ENCODE peak calls at places on chromosomes 16 and 17, in five cellular contexts. D is OCI-LY7, T is ovary, Y is transverse colon, P is PC-9. K is an unnamed sample.

GRCh38 chr17:74332017-74332650 is 6.1 kb downstream of the KIF19 start:
- DNase-seq in D (peak), P (no peak), Y (no peak), T (no peak), K (no peak)

GRCh38 chr16:57264950-57265371 is 19.5 kb downstream of the PLLP start:
- DNase-seq in P (no peak), T (no peak), D (no peak), Y (peak), K (no peak)

GRCh38 chr17:39813631-39814030 is 50.5 kb downstream of the IKZF3 start:
- DNase-seq in T (no peak), D (no peak), P (no peak), Y (no peak), K (no peak)

GRCh38 chr16:56636616-56637413 is 1.7 kb upstream of the MT1A start:
- DNase-seq in P (no peak), Y (no peak), D (no peak), T (no peak), K (no peak)

GRCh38 chr17:5700791-5701190 is 116.5 kb upstream of the NLRP1 start:
- DNase-seq in P (no peak), D (no peak), Y (no peak), T (no peak), K (no peak)

GRCh38 chr17:15516150-15516549 is 47.1 kb downstream of the TVP23C start:
- DNase-seq in P (no peak), T (no peak), Y (no peak), D (no peak), K (no peak)

GRCh38 chr17:40327735-40328385 is 18.9 kb downstream of the RARA start:
- DNase-seq in P (no peak), D (no peak), Y (no peak), T (peak), K (peak)

GRCh38 chr16:49382916-49383315 is 9.3 kb downstream of the C16orf78 start:
- DNase-seq in Y (peak), T (no peak), D (peak), P (no peak), K (no peak)

GRCh38 chr16:23339781-23340180 is 37.7 kb downstream of the SCNN1B start:
- DNase-seq in T (no peak), Y (no peak), P (peak), D (no peak), K (no peak)

GRCh38 chr16:70685938-70686375 is at the start of gene MTSS2:
- DNase-seq in P (peak), Y (peak), D (no peak), T (peak), K (peak)

GRCh38 chr17:2462481-2462880 is 49.2 kb downstream of the METTL16 start:
- DNase-seq in D (no peak), T (no peak), Y (no peak), P (no peak), K (no peak)

GRCh38 chr17:17295141-17295540 is 8.0 kb upstream of the NT5M start:
- DNase-seq in D (no peak), Y (no peak), T (no peak), P (no peak), K (no peak)

GRCh38 chr17:80017226-80018010 is 18.3 kb downstream of the TBC1D16 start:
- DNase-seq in P (no peak), Y (no peak), T (no peak), D (no peak), K (no peak)

GRCh38 chr16:49463529-49463928 is 89.9 kb downstream of the C16orf78 start:
- DNase-seq in P (no peak), Y (peak), T (peak), D (peak), K (no peak)

GRCh38 chr17:58323420-58324408 is 4.9 kb downstream of the TSPOAP1 start:
- DNase-seq in T (no peak), P (no peak), Y (no peak), D (no peak), K (no peak)

GRCh38 chr17:80261159-80261894 is 675 bp downstream of the RNF213 start:
- DNase-seq in Y (peak), D (peak), P (peak), T (peak), K (peak)

GRCh38 chr17:39462644-39463375 is 1.5 kb downstream of the CDK12 start:
- DNase-seq in Y (peak), T (no peak), D (peak), P (no peak), K (no peak)

GRCh38 chr17:81576621-81577277 is 24.6 kb upstream of the FAAP100 start:
- DNase-seq in Y (no peak), P (peak), D (no peak), T (no peak), K (no peak)

GRCh38 chr17:8685396-8685795 is 54.9 kb upstream of the MYH10 start:
- DNase-seq in D (no peak), P (no peak), T (no peak), Y (no peak), K (no peak)

GRCh38 chr17:65886240-65886639 is 305.7 kb downstream of the CEP112 start:
- DNase-seq in Y (no peak), D (no peak), T (no peak), P (no peak), K (no peak)

GRCh38 chr17:38613981-38614779 is 8.4 kb upstream of the SRCIN1 start:
- DNase-seq in D (no peak), Y (no peak), P (no peak), T (no peak), K (no peak)

GRCh38 chr16:48542020-48542473 is 67.9 kb downstream of the N4BP1 start:
- DNase-seq in P (peak), T (no peak), Y (peak), D (peak), K (peak)

GRCh38 chr17:82938486-82939212 is 98.8 kb upstream of the ZNF750 start:
- DNase-seq in D (no peak), Y (no peak), P (no peak), T (no peak), K (no peak)

GRCh38 chr17:11239379-11239970 is 1.5 kb upstream of the SHISA6 start:
- DNase-seq in Y (no peak), P (no peak), D (no peak), T (no peak), K (no peak)

GRCh38 chr17:40366861-40367518 is 2.5 kb upstream of the GJD3 start:
- DNase-seq in P (no peak), T (no peak), D (no peak), Y (no peak), K (no peak)

GRCh38 chr16:1375741-1376410 is 24.1 kb downstream of the GNPTG start:
- DNase-seq in D (no peak), Y (no peak), T (no peak), P (no peak), K (no peak)

GRCh38 chr17:69218986-69219385 is 9.6 kb downstream of the ABCA10 start:
- DNase-seq in T (no peak), Y (no peak), D (no peak), P (no peak), K (no peak)
- TF ChIP-seq CTCF in T (no peak), Y (no peak), D (no peak), P (no peak), K (no peak)

GRCh38 chr16:17491140-17491662 is 20.4 kb upstream of the XYLT1 start:
- DNase-seq in D (no peak), T (no peak), P (no peak), Y (no peak), K (no peak)
- H3K27ac ChIP-seq in D (no peak), T (no peak), P (no peak), Y (no peak), K (no peak)

DNA sequence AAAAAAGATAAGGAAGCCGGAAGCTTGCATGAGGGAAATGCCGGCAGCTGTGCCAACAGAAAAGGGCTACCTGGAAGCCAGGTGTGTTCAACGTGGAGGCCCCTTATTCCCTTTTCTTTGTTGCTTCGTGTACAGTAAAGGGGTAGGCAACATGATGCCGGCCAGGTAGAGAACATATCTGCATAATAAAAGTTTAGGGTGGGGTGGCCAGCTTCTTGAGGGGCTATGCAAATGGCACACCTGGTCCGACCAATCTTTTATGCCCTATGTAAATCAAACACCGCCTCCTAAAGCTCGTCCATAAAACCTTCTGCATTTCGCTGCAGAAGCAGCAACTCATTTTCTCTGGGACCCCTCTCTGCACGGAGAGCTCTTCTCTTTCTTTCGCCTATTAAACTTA is 911.6 kb downstream of the KCNJ2 start:
- DNase-seq in D (no peak), P (no peak), T (no peak), Y (no peak), K (no peak)
- H3K4me3 ChIP-seq in D (no peak), P (no peak), T (no peak), Y (no peak), K (no peak)

DNA sequence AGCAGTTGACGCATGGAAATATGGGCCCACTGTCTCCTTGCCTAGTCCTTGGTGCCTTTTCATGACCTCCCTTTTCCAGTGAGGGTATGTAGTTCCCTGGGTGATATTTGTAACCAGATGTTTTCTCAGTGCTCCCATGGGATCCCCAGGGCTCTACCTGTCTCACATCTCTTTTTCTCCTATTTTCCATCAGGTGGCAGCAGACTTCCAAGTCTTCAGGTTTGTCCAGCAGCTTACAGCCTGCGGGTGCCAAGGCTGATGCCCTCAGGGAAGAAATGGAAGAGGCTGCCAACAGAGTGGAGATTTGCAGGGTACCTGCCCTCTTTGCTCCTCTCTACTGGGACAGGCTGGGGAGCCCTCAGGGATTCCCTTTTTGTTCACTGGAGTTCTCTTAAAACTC is 89.1 kb downstream of the ELAC2 start:
- DNase-seq in T (no peak), P (no peak), Y (no peak), D (peak), K (no peak)
- TF ChIP-seq CTCF in T (no peak), P (no peak), Y (no peak), D (peak), K (no peak)

GRCh38 chr17:77458202-77459017 is 317.6 kb downstream of the SEC14L1 start:
- DNase-seq in P (no peak), D (no peak), T (no peak), Y (no peak), K (no peak)

GRCh38 chr17:77455878-77456234 is 315.1 kb downstream of the SEC14L1 start:
- DNase-seq in P (no peak), Y (no peak), D (no peak), T (no peak), K (no peak)

GRCh38 chr17:77456271-77456950 is 315.6 kb downstream of the SEC14L1 start:
- DNase-seq in D (peak), P (no peak), T (no peak), Y (peak), K (no peak)

GRCh38 chr17:77457572-77458201 is 316.9 kb downstream of the SEC14L1 start:
- DNase-seq in Y (no peak), T (no peak), P (no peak), D (no peak), K (no peak)

DNA sequence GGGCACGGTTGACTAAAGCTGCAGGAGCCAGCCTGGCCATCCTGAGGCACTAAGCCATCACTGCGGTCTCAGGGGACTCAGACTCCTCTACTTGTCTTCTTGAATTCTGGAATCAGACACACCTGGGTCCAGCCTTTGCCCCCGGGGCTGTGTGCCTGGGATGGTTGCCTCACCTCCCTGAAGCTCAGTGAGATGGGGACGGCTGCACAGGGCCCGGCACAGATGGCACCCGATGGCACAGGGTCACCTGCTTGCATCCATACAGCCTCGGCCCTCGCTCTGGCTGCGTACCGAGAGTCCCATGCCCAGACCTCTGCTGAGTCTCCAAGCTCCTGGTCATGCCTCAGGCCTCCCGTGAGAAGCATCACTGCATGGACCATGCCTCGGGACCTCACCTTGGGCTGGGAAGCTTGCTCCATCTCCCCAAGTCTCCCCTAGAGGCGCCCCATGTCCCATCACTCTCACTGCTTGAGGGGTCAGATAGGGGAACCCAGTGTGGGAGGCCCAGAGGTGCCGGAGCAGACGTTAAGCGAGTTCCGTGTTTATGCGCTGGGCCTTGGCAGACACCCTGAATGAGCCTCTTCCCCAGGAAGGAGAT is 316.3 kb downstream of the SEC14L1 start:
- DNase-seq in P (no peak), Y (no peak), D (peak), T (no peak), K (no peak)
- H3K27ac ChIP-seq in P (no peak), Y (peak), D (peak), T (no peak), K (peak)

GRCh38 chr16:4111748-4112696 is 4.2 kb downstream of the ADCY9 start:
- DNase-seq in Y (peak), T (no peak), D (no peak), P (no peak), K (no peak)

GRCh38 chr16:4109250-4109736 is 6.9 kb downstream of the ADCY9 start:
- DNase-seq in T (no peak), P (no peak), Y (no peak), D (no peak), K (no peak)

GRCh38 chr16:4110065-4110464 is 6.2 kb downstream of the ADCY9 start:
- DNase-seq in Y (no peak), T (no peak), P (no peak), D (no peak), K (no peak)

GRCh38 chr16:4113358-4114256 is 2.6 kb downstream of the ADCY9 start:
- DNase-seq in T (no peak), P (no peak), Y (no peak), D (no peak), K (no peak)

DNA sequence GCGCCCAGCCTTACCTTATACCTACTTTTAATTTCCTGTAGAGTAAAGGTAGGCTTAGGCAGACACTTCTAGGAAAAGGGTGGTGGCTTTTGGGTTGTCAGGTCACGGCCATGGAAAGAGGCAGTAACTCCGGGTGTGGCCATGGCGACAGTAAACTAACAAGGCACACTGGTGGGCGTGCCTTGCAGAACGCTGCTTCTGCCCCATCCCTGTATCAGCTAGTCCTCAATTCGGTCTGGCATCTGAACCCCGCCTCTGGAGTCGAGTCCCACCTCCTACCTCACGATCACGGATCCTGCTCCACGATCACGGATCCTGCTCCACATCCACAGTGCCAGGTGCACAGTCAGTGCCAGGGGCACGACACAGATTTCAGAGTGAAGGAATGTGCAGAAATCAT is 5.6 kb downstream of the ADCY9 start:
- DNase-seq in D (no peak), T (no peak), P (no peak), Y (peak), K (no peak)
- H3K4me3 ChIP-seq in D (no peak), T (no peak), P (no peak), Y (no peak), K (no peak)

GRCh38 chr17:67085406-67085805 is 41.1 kb downstream of the CACNG1 start:
- DNase-seq in D (no peak), P (no peak), Y (no peak), T (no peak), K (no peak)

GRCh38 chr17:67079481-67079880 is 35.1 kb downstream of the CACNG1 start:
- DNase-seq in T (no peak), Y (no peak), D (no peak), P (no peak), K (no peak)

GRCh38 chr17:67078292-67078691 is 33.9 kb downstream of the CACNG1 start:
- DNase-seq in P (no peak), D (no peak), Y (no peak), T (no peak), K (no peak)

GRCh38 chr17:67080804-67081203 is 36.5 kb downstream of the CACNG1 start:
- DNase-seq in D (no peak), T (no peak), P (no peak), Y (no peak), K (no peak)

GRCh38 chr17:67082110-67082509 is 37.8 kb downstream of the CACNG1 start:
- DNase-seq in D (peak), T (no peak), Y (no peak), P (no peak), K (no peak)
- TF ChIP-seq CTCF in D (peak), T (no peak), Y (no peak), P (no peak), K (no peak)

GRCh38 chr17:79000396-79001189 is 9.0 kb downstream of the CANT1 start:
- DNase-seq in D (no peak), Y (no peak), P (no peak), T (peak), K (no peak)
- H3K27ac ChIP-seq in D (no peak), Y (peak), P (no peak), T (no peak), K (no peak)